ENCODE peak calls at places on chromosomes 4 and X, in ten cellular contexts. R is fibroblast of mammary gland; U is choroid plexus epithelial cell; Y is tibial artery; F is suprapubic skin; K is hepatocyte; W is mucosa of descending colon; C is spleen; J is CD8-positive, alpha-beta T cell; T is left ventricle myocardium inferior. O is an unnamed sample.

GRCh38 chr4:141853091-141853734 is 216.8 kb downstream of the IL15 start:
- DNase-seq in C (no peak), R (peak; percentile 2), F (no peak), W (peak; percentile 19), U (no peak), K (peak; percentile 16), J (no peak), Y (no peak), T (no peak), O (no peak)

GRCh38 chrX:134764202-134764785 is 106.0 kb upstream of the PLAC1 start:
- DNase-seq in R (peak; percentile 46), J (no peak), U (peak; percentile 60), C (no peak), K (no peak), F (no peak), T (no peak), Y (no peak), W (no peak), O (peak; percentile 54)

GRCh38 chrX:123450217-123450616 is 266.1 kb downstream of the GRIA3 start:
- DNase-seq in Y (no peak), J (no peak), W (peak; percentile 25), T (no peak), R (peak; percentile 17), F (no peak), K (peak; percentile 7), C (no peak), U (peak; percentile 23), O (peak; percentile 3)

GRCh38 chr4:139977838-139978604 is 176.0 kb downstream of the MAML3 start:
- DNase-seq in Y (no peak), J (no peak), R (no peak), U (no peak), W (no peak), F (no peak), T (no peak), K (no peak), C (no peak), O (no peak)

GRCh38 chr4:39044947-39045734 is 12.9 kb upstream of the TMEM156 start:
- DNase-seq in K (no peak), T (peak; percentile 29), F (no peak), Y (no peak), C (peak; percentile 94), J (peak; percentile 40), W (peak; percentile 25), R (no peak), U (peak; percentile 44), O (no peak)

GRCh38 chr4:119093042-119093827 is 42.4 kb upstream of the MYOZ2 start:
- DNase-seq in T (no peak), F (no peak), R (no peak), K (no peak), Y (no peak), W (peak; percentile 23), U (no peak), C (no peak), J (no peak), O (peak; percentile 36)

GRCh38 chr4:180455226-180455625 is 1788.0 kb upstream of the TENM3 start:
- DNase-seq in Y (no peak), C (no peak), J (no peak), T (no peak), U (no peak), F (no peak), K (peak; percentile 32), R (no peak), W (no peak), O (no peak)

GRCh38 chr4:155578219-155578618 is 88.4 kb upstream of the GUCY1A1 start:
- DNase-seq in W (no peak), U (peak; percentile 17), F (no peak), T (no peak), J (no peak), C (no peak), R (no peak), Y (no peak), K (no peak), O (peak; percentile 32)

GRCh38 chr4:2448589-2448988 is 20.3 kb upstream of the RNF4 start:
- DNase-seq in W (no peak), T (no peak), K (no peak), Y (no peak), F (no peak), R (no peak), C (no peak), U (no peak), J (no peak), O (no peak)

GRCh38 chr4:7068883-7069282 is 1.0 kb upstream of the GRPEL1 start:
- DNase-seq in J (no peak), C (peak; percentile 87), K (peak; percentile 50), U (no peak), Y (no peak), F (peak; percentile 76), T (no peak), R (no peak), W (peak; percentile 24), O (no peak)

GRCh38 chr4:40607224-40607623 is 22.4 kb downstream of the RBM47 start:
- DNase-seq in T (no peak), U (no peak), W (no peak), F (no peak), R (peak; percentile 66), J (no peak), K (no peak), C (no peak), Y (no peak), O (peak; percentile 60)

GRCh38 chr4:165204462-165204830 is 2.9 kb upstream of the KLHL2 start:
- DNase-seq in U (peak; percentile 56), J (no peak), W (no peak), C (no peak), F (no peak), T (no peak), R (peak; percentile 69), K (no peak), Y (no peak), O (no peak)

GRCh38 chr4:22897520-22898108 is 204.9 kb downstream of the GBA3 start:
- DNase-seq in W (peak; percentile 4), C (no peak), R (peak; percentile 14), K (peak; percentile 57), F (no peak), J (peak; percentile 5), Y (no peak), T (no peak), U (peak; percentile 36), O (peak; percentile 33)

GRCh38 chr4:15894923-15895411 is 43.6 kb downstream of the FGFBP1 start:
- DNase-seq in R (peak; percentile 71), U (peak; percentile 13), K (no peak), F (no peak), T (no peak), Y (no peak), C (no peak), W (no peak), J (no peak), O (no peak)

GRCh38 chr4:101421393-101421792 is 74.1 kb upstream of the PPP3CA start:
- DNase-seq in J (no peak), Y (no peak), F (no peak), C (no peak), W (no peak), R (no peak), U (peak; percentile 5), K (no peak), T (no peak), O (no peak)

GRCh38 chr4:55808187-55808586 is 11.4 kb upstream of the EXOC1L start:
- DNase-seq in J (no peak), F (no peak), K (no peak), R (no peak), C (no peak), Y (no peak), T (no peak), U (no peak), W (no peak), O (no peak)

GRCh38 chr4:105277702-105278101 is 131.0 kb downstream of the TET2 start:
- DNase-seq in T (no peak), U (no peak), R (no peak), Y (no peak), W (no peak), J (no peak), K (no peak), F (no peak), C (no peak), O (no peak)

GRCh38 chr4:39655866-39656265 is 17.2 kb upstream of the SMIM14 start:
- DNase-seq in W (no peak), T (no peak), K (no peak), F (no peak), R (peak; percentile 93), J (no peak), C (no peak), Y (peak; percentile 53), U (no peak), O (peak; percentile 22)

GRCh38 chr4:185004562-185005208 is 13.6 kb upstream of the HELT start:
- DNase-seq in T (peak; percentile 27), K (no peak), F (no peak), W (no peak), U (peak; percentile 15), C (peak; percentile 80), J (no peak), Y (peak; percentile 31), R (no peak), O (no peak)

DNA sequence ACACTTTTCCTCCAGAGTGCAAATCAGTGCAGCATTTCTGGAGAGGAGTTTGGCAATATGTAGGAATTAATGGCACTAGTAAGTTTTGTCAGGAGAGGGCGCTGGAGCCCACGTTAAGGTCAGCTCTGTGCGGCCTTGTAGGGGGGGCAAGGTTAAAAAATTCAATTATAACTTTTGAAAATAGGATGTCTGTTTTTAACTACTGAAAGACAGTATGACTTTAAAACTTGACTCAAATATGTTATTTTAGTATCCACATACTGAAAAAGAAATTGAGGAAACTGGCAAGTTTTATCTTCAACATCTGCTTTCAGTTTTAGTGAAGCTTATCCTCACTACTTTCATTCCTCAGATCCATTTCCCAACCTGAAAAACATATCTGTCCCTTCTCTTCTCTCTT is 30.9 kb upstream of the HSD17B13 start:
- DNase-seq in U (peak; percentile 79), W (peak; percentile 31), T (no peak), J (peak; percentile 59), F (no peak), K (peak; percentile 62), Y (no peak), R (peak; percentile 69), C (no peak), O (peak; percentile 79)
- H3K4me3 ChIP-seq in U (no peak overlapping the region), W (no peak overlapping the region), T (no peak overlapping the region), J (no peak overlapping the region), F (no peak overlapping the region), K (no peak overlapping the region), Y (no peak overlapping the region), R (no peak overlapping the region), C (no peak overlapping the region), O (no peak overlapping the region)

GRCh38 chr4:153535735-153536494 is 69.8 kb downstream of the TMEM131L start:
- DNase-seq in T (no peak), J (no peak), W (no peak), K (no peak), Y (no peak), U (no peak), F (no peak), C (no peak), R (no peak), O (peak; percentile 36)
- TF ChIP-seq CTCF in T (no peak), J (no peak), W (no peak), K (no peak), Y (no peak), U (peak; percentile 31), F (no peak), C (no peak), R (no peak), O (no peak)

GRCh38 chrX:107576841-107577240 is 51.5 kb upstream of the PRPS1 start:
- DNase-seq in K (no peak), F (no peak), C (no peak), R (no peak), Y (no peak), J (no peak), T (no peak), W (no peak), U (no peak), O (no peak)
- H3K4me3 ChIP-seq in K (no peak overlapping the region), F (no peak overlapping the region), C (no peak overlapping the region), R (no peak overlapping the region), Y (no peak overlapping the region), J (no peak overlapping the region), T (no peak overlapping the region), W (no peak overlapping the region), U (no peak overlapping the region), O (no peak overlapping the region)

GRCh38 chr4:125084608-125085007 is 230.1 kb upstream of the FAT4 start:
- DNase-seq in R (no peak), T (no peak), U (no peak), K (no peak), C (no peak), F (no peak), J (no peak), Y (no peak), W (no peak), O (no peak)
- TF ChIP-seq CTCF in R (no peak), T (no peak), U (no peak), K (no peak), C (no peak), F (no peak), J (no peak), Y (no peak), W (no peak), O (no peak)